ENCODE peak calls at places on chromosomes 3 and 15, in four cellular contexts. E, K, B and U are unnamed samples.

GRCh38 chr3:155431856-155432570 is 138.5 kb upstream of the STRIT1 start:
- DNase-seq in E (no peak), B (no peak), K (no peak), U (no peak)

GRCh38 chr3:31226331-31226730 is 306.4 kb upstream of the STT3B start:
- DNase-seq in E (no peak), K (no peak), B (no peak), U (no peak)

GRCh38 chr3:126988451-126989021 is 5.6 kb downstream of the PLXNA1 start:
- DNase-seq in E (no peak), B (no peak), K (no peak), U (no peak)

GRCh38 chr3:41683666-41684350 is 278.1 kb downstream of the ULK4 start:
- DNase-seq in K (no peak), B (no peak), E (no peak), U (peak)

GRCh38 chr3:94735354-94735753 is 672.5 kb downstream of the NSUN3 start:
- DNase-seq in B (no peak), E (no peak), K (no peak), U (no peak)

GRCh38 chr15:89631902-89632264 is 23.4 kb downstream of the KIF7 start:
- DNase-seq in K (no peak), B (no peak), E (no peak), U (no peak)

GRCh38 chr15:20353966-20354883 is 187.4 kb downstream of the GOLGA6L6 start:
- DNase-seq in K (no peak), B (no peak), E (peak), U (no peak)

GRCh38 chr15:55907797-55908196 is 85.6 kb downstream of the NEDD4 start:
- DNase-seq in E (no peak), K (no peak), B (no peak), U (peak)

GRCh38 chr3:8712871-8713360 is 20.7 kb upstream of the CAV3 start:
- DNase-seq in K (no peak), B (no peak), E (no peak), U (peak)

GRCh38 chr15:100714034-100714748 is 111.8 kb downstream of the ASB7 start:
- DNase-seq in B (no peak), K (no peak), E (no peak), U (no peak)

GRCh38 chr3:195114786-195115597 is 156.0 kb downstream of the XXYLT1 start:
- DNase-seq in E (no peak), B (no peak), K (no peak), U (no peak)

GRCh38 chr3:37620071-37620635 is 241.5 kb upstream of the CTDSPL start:
- DNase-seq in E (no peak), B (no peak), K (no peak), U (no peak)

GRCh38 chr15:70200511-70200991 is 102.8 kb upstream of the TLE3 start:
- DNase-seq in K (no peak), E (no peak), B (peak), U (peak)

GRCh38 chr15:86063328-86064180 is 16.1 kb upstream of the AGBL1 start:
- DNase-seq in E (no peak), B (no peak), K (no peak), U (no peak)

GRCh38 chr3:186258968-186259367 is 103.1 kb downstream of the DGKG start:
- DNase-seq in B (no peak), E (no peak), K (no peak), U (no peak)

GRCh38 chr15:99424978-99425665 is 140.7 kb upstream of the MEF2A start:
- DNase-seq in K (no peak), E (peak), B (no peak), U (peak)

GRCh38 chr3:72517804-72518442 is 330.3 kb downstream of the SHQ1 start:
- DNase-seq in B (no peak), E (no peak), K (no peak), U (no peak)

GRCh38 chr15:89496155-89497098 is at the start of gene RHCG:
- DNase-seq in K (no peak), B (no peak), E (peak), U (peak)

GRCh38 chr3:48747015-48747615 is 30.1 kb upstream of the IP6K2 start:
- DNase-seq in K (no peak), B (no peak), E (no peak), U (no peak)

GRCh38 chr3:148748323-148748722 is 50.6 kb downstream of the AGTR1 start:
- DNase-seq in K (no peak), B (no peak), E (no peak), U (no peak)

GRCh38 chr15:76840830-76841460 is 64.2 kb downstream of the SCAPER start:
- DNase-seq in E (no peak), B (no peak), K (no peak), U (peak)

GRCh38 chr15:44289352-44289790 is 852 bp downstream of the GOLM2 start:
- DNase-seq in E (no peak), K (no peak), B (peak), U (peak)

GRCh38 chr3:182959474-182960350 is 20.6 kb downstream of the DCUN1D1 start:
- DNase-seq in E (no peak), K (no peak), B (no peak), U (no peak)

GRCh38 chr3:64909757-64910475 is 222.1 kb upstream of the ADAMTS9 start:
- DNase-seq in B (no peak), E (no peak), K (no peak), U (no peak)

GRCh38 chr3:193029800-193030199 is 112.1 kb upstream of the MB21D2 start:
- DNase-seq in B (no peak), E (no peak), K (no peak), U (no peak)